ENCODE peak calls at places on chromosome 7, in four cellular contexts. Y is IMR-90, Q is mesendoderm, Z is mesenchymal stem cell. U is an unnamed sample.
A peak's percentile ranks its signal among the peaks of the same experiment; 100 is the strongest.

GRCh38 chr7:94656925-94657731 is 1.2 kb upstream of the SGCE start:
- DNase-seq in Z (peak; percentile 64), Q (peak; percentile 66), Y (peak; percentile 40), U (peak; percentile 59)

GRCh38 chr7:131753620-131754222 is 197.3 kb upstream of the PODXL start:
- DNase-seq in Q (peak; percentile 70), Y (no peak), Z (peak; percentile 0), U (no peak)

GRCh38 chr7:142357953-142358520 is 100.2 kb upstream of the PRSS58 start:
- DNase-seq in Z (peak; percentile 77), Q (peak; percentile 83), Y (peak; percentile 83), U (peak; percentile 48)

GRCh38 chr7:75711634-75712494 is 26.9 kb downstream of the HIP1 start:
- DNase-seq in Y (peak; percentile 49), Z (peak; percentile 73), Q (peak; percentile 66), U (no peak)

GRCh38 chr7:22377690-22378089 is 20.7 kb upstream of the RAPGEF5 start:
- DNase-seq in Z (no peak), Q (no peak), Y (no peak), U (no peak)

GRCh38 chr7:139691253-139691781 is 86.5 kb downstream of the HIPK2 start:
- DNase-seq in Y (no peak), Q (no peak), Z (peak; percentile 35), U (no peak)

GRCh38 chr7:36090976-36091375 is 62.1 kb upstream of the EEPD1 start:
- DNase-seq in Q (no peak), Z (no peak), Y (no peak), U (no peak)

GRCh38 chr7:75727881-75728592 is 10.7 kb downstream of the HIP1 start:
- DNase-seq in Z (peak; percentile 76), Y (peak; percentile 52), Q (peak; percentile 53), U (no peak)

GRCh38 chr7:24587853-24588252 is 14.6 kb downstream of the PALS2 start:
- DNase-seq in Z (peak; percentile 28), Y (no peak), Q (peak; percentile 85), U (peak; percentile 40)

GRCh38 chr7:143882611-143883078 is 19.3 kb downstream of the TCAF1 start:
- DNase-seq in Y (peak; percentile 56), Z (peak; percentile 81), Q (peak; percentile 84), U (peak; percentile 75)

GRCh38 chr7:25795824-25796235 is 356.2 kb upstream of the NFE2L3 start:
- DNase-seq in Y (peak; percentile 52), Z (peak; percentile 87), Q (no peak), U (no peak)

GRCh38 chr7:1697499-1698125 is 27.5 kb downstream of the ELFN1 start:
- DNase-seq in Y (no peak), Z (no peak), Q (no peak), U (no peak)

DNA sequence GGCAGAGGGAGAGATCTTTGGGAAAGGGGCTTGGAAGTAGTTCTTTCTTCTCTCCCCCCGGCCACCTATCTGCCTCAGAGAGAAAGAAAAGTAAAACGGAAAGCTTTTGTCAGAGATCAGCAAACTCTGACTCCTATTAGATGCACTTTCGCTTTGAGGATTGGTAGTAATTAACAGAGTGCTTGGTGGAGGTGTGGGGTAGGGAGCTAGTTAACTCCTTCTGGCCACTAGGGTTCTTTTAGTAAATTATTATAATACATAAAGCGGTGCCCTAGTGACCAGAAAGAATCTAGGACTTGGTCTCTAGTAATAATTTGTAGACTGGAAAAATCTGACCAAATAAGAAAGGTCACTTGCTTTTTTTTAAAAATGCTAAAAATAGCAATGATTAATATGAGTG is 54.6 kb downstream of the CPVL start:
- DNase-seq in Q (no peak), Y (no peak), Z (peak; percentile 12), U (no peak)
- H3K4me3 ChIP-seq in Q (no peak overlapping the region), Y (peak overlapping the region; percentile 49), Z (peak overlapping the region; percentile 73), U (no peak overlapping the region)

GRCh38 chr7:102182016-102182415 is 104.7 kb upstream of the SH2B2 start:
- DNase-seq in Y (no peak), Q (no peak), Z (no peak), U (no peak)

GRCh38 chr7:102180727-102181126 is 105.9 kb upstream of the SH2B2 start:
- DNase-seq in Y (no peak), Q (no peak), Z (no peak), U (no peak)

GRCh38 chr7:102178410-102178809 is 108.3 kb upstream of the SH2B2 start:
- DNase-seq in Q (no peak), Z (no peak), Y (no peak), U (no peak)

GRCh38 chr7:102184303-102184702 is 102.4 kb upstream of the SH2B2 start:
- DNase-seq in Z (no peak), Q (no peak), Y (no peak), U (no peak)

GRCh38 chr7:102181517-102181916 is 105.2 kb upstream of the SH2B2 start:
- DNase-seq in Z (no peak), Y (no peak), Q (no peak), U (no peak)
- H2BK15ac ChIP-seq in Z (no peak overlapping the region), Y (no peak overlapping the region), Q (no peak overlapping the region), U (no peak overlapping the region)

GRCh38 chr7:129462445-129462844 is 28.2 kb downstream of the STRIP2 start:
- DNase-seq in Z (no peak), Y (no peak), Q (no peak), U (no peak)
- H3K36me3 ChIP-seq in Z (peaks cover 50% of the 10 kb centered on the region), Y (no peaks in the 10 kb centered on the region), Q (peaks cover 5% of the 10 kb centered on the region), U (peaks cover 45% of the 10 kb centered on the region)

GRCh38 chr7:4631021-4631663 is 51.0 kb upstream of the FOXK1 start:
- DNase-seq in Q (no peak), Y (no peak), Z (no peak), U (no peak)
- H3K4me3 ChIP-seq in Q (no peak overlapping the region), Y (no peak overlapping the region), Z (peak overlapping the region; percentile 69), U (no peak overlapping the region)

U was measured in neuronal stem cell.